ENCODE peak calls at places on chromosomes 4 and X, in nine cellular contexts. R is H9, S is psoas muscle, O is cardiac muscle cell, G is Karpas-422, H is left lung, M is tibial artery, T is Caco-2, D is neuronal stem cell. K is an unnamed sample.
A peak's percentile ranks its signal among the peaks of the same experiment; 100 is the strongest.

GRCh38 chr4:160352637-160353036 is 1249.8 kb downstream of the RAPGEF2 start:
- DNase-seq in R (no peak), S (no peak), O (no peak), G (no peak), H (no peak), M (no peak), T (no peak), D (no peak), K (no peak)

GRCh38 chrX:64206556-64207162 is 1.2 kb upstream of the AMER1 start:
- DNase-seq in R (no peak), S (no peak), O (peak; percentile 70), G (no peak), H (no peak), M (no peak), T (no peak), D (no peak), K (no peak)

GRCh38 chr4:1793496-1793840 is 375 bp downstream of the FGFR3 start:
- DNase-seq in R (no peak), S (no peak), O (peak; percentile 42), G (peak; percentile 66), H (no peak), M (no peak), T (no peak), D (no peak), K (peak; percentile 24)

GRCh38 chr4:184097240-184097619 is 120.4 kb downstream of the ENPP6 start:
- DNase-seq in R (peak; percentile 91), S (peak; percentile 82), O (peak; percentile 11), G (no peak), H (peak; percentile 49), M (no peak), T (no peak), D (no peak), K (no peak)

GRCh38 chrX:74514384-74514783 is 93.1 kb downstream of the SLC16A2 start:
- DNase-seq in R (no peak), S (no peak), O (peak; percentile 45), G (no peak), H (no peak), M (no peak), T (no peak), D (no peak), K (no peak)

GRCh38 chr4:142743071-142743825 is 102.9 kb downstream of the INPP4B start:
- DNase-seq in R (no peak), S (no peak), O (peak; percentile 95), G (no peak), H (no peak), M (no peak), T (no peak), D (no peak), K (no peak)

GRCh38 chr4:151921371-151921770 is 160.6 kb upstream of the GATB start:
- DNase-seq in R (no peak), S (no peak), O (no peak), G (no peak), H (no peak), M (no peak), T (no peak), D (no peak), K (no peak)

GRCh38 chr4:32140636-32141035 is 1420.5 kb downstream of the PCDH7 start:
- DNase-seq in R (no peak), S (no peak), O (peak; percentile 80), G (no peak), H (no peak), M (no peak), T (no peak), D (no peak), K (no peak)

GRCh38 chr4:81472249-81473085 is 760 bp upstream of the RASGEF1B start:
- DNase-seq in R (peak; percentile 42), S (no peak), O (peak; percentile 70), G (peak; percentile 76), H (no peak), M (peak; percentile 73), T (peak; percentile 47), D (peak; percentile 35), K (peak; percentile 37)

GRCh38 chr4:186715077-186715476 is 8.6 kb downstream of the FAT1 start:
- DNase-seq in R (no peak), S (no peak), O (no peak), G (no peak), H (no peak), M (no peak), T (no peak), D (no peak), K (no peak)

GRCh38 chr4:86961605-86962295 is 26.9 kb downstream of the AFF1 start:
- DNase-seq in R (no peak), S (no peak), O (peak; percentile 37), G (peak; percentile 89), H (no peak), M (no peak), T (no peak), D (no peak), K (no peak)

GRCh38 chr4:164373021-164373420 is 380.9 kb upstream of the SMIM31 start:
- DNase-seq in R (no peak), S (no peak), O (no peak), G (no peak), H (no peak), M (no peak), T (no peak), D (no peak), K (no peak)

GRCh38 chr4:121898150-121898549 is 27.9 kb upstream of the BBS7 start:
- DNase-seq in R (no peak), S (no peak), O (no peak), G (peak; percentile 69), H (no peak), M (no peak), T (no peak), D (no peak), K (no peak)

DNA sequence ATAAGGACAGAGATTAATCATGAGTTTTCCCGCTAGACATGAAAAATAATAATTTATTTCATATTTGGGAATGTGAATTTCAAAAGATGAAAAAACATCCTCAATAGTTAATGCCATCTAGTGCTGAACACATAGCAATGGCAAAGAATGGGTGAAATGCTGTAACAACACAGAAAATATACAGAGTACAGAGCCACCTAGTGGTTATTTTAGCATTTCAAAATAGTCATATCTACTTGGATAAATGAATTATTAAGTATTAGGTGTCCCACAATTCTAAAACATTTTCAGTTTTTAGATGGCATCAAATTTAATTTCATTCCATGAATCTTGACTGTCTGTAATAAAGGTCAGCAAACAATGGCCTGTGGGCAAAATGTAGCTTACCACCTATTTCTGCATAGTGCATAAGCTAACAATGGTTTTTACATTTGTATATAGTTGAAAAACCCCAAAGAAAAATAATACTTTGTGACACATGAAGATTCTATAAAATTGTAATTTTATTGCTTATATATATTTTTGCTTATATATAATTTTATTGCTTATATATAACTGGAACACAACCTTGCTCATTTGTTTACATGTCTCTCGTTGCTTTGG is 99.3 kb upstream of the FAM47C start:
- DNase-seq in R (no peak), S (no peak), O (peak; percentile 40), G (peak; percentile 77), H (no peak), M (no peak), T (no peak), D (no peak), K (no peak)
- H3K9me3 ChIP-seq in R (no peaks in the 10 kb centered on the region), S (no peaks in the 10 kb centered on the region), O (no peaks in the 10 kb centered on the region), G (no peaks in the 10 kb centered on the region), H (no peaks in the 10 kb centered on the region), M (peaks cover 6% of the 10 kb centered on the region), T (no peaks in the 10 kb centered on the region), D (no peaks in the 10 kb centered on the region), K (no peaks in the 10 kb centered on the region)

DNA sequence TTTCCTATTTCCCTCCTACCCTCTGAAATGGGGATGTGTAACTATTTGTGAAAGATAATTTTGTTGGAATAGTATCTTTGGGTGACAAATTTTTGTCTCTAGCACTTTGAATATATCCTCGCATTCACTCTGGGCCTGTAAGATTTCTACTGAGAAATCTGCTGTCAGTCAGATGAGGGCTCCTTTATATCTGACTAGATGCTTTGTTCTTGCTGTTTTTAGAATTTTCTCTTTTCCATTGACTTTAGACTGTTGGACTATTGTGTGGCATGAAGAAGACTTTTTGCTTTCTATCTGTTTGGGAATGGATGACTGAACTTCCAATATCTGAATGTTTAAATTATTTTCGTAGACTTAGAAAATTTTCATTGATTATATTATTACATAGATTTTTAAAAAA is 54.2 kb upstream of the GRID2 start:
- DNase-seq in R (no peak), S (no peak), O (no peak), G (no peak), H (no peak), M (no peak), T (no peak), D (no peak), K (no peak)
- H3K9me3 ChIP-seq in R (peaks cover 48% of the 10 kb centered on the region), S (peaks cover 11% of the 10 kb centered on the region), O (no peaks in the 10 kb centered on the region), G (peaks cover 12% of the 10 kb centered on the region), H (no peaks in the 10 kb centered on the region), M (no peaks in the 10 kb centered on the region), T (no peaks in the 10 kb centered on the region), D (no peaks in the 10 kb centered on the region), K (no peaks in the 10 kb centered on the region)

GRCh38 chrX:485368-485767 is 98.7 kb upstream of the PPP2R3B start:
- DNase-seq in R (no peak), S (no peak), O (no peak), G (no peak), H (no peak), M (no peak), T (no peak), D (no peak), K (no peak)

GRCh38 chrX:487836-488235 is 101.1 kb upstream of the PPP2R3B start:
- DNase-seq in R (no peak), S (no peak), O (no peak), G (no peak), H (no peak), M (no peak), T (no peak), D (no peak), K (no peak)

GRCh38 chrX:486325-486724 is 99.6 kb upstream of the PPP2R3B start:
- DNase-seq in R (no peak), S (no peak), O (no peak), G (no peak), H (no peak), M (no peak), T (no peak), D (no peak), K (no peak)

DNA sequence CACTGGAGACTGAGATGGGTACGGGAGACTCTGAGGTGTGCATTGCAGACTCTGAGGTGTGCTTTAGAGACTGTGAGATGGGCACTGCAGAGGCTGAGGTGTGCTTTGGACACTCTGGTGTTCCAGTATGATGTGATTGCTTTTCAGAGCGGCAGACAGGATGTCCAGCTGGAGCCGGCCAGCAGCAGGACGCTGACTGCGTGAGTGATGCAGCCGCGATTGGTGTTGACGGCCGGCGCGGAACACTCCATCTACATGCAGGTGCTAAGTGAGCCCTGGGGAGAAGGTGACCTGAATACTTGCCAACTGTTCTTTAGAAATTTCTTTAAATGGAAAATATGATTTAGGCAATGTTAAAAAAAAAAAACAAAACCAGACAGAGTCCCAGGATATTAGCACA is 103.1 kb upstream of the PPP2R3B start:
- DNase-seq in R (no peak), S (no peak), O (no peak), G (no peak), H (no peak), M (no peak), T (no peak), D (no peak), K (no peak)
- H3K9me3 ChIP-seq in R (no peaks in the 10 kb centered on the region), S (peaks cover 9% of the 10 kb centered on the region), O (no peaks in the 10 kb centered on the region), G (no peaks in the 10 kb centered on the region), H (no peaks in the 10 kb centered on the region), M (no peaks in the 10 kb centered on the region), T (no peaks in the 10 kb centered on the region), D (no peaks in the 10 kb centered on the region), K (no peaks in the 10 kb centered on the region)

DNA sequence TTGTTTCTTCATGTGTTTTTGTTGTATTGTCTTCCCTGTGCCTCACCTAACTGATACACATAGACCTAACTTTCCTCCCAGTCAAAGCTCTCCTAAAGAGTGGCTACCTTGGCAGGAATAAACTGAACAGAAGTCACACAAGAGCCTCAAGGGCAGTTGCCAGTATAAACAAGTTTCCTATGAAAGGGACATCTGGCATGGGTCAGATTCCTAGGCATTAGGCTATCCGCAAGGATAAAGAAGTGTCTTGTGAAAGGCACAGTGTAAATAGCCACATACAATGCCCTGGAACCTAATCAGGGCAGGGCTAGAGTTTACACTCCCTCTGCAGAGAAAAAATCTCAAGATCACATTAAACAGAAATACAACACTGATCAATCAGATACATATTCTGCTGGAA is 220.8 kb downstream of the SPANXN3 start:
- DNase-seq in R (no peak), S (no peak), O (no peak), G (no peak), H (no peak), M (no peak), T (no peak), D (peak; percentile 21), K (no peak)
- H3K9me3 ChIP-seq in R (no peaks in the 10 kb centered on the region), S (peaks cover 8% of the 10 kb centered on the region), O (no peaks in the 10 kb centered on the region), G (peaks cover 26% of the 10 kb centered on the region), H (peaks cover 3% of the 10 kb centered on the region), M (no peaks in the 10 kb centered on the region), T (no peaks in the 10 kb centered on the region), D (no peaks in the 10 kb centered on the region), K (peaks cover 2% of the 10 kb centered on the region)

K was measured in T-helper 17 cell.